ENCODE peak calls at places on chromosome 14, in six cellular contexts. One of them, this sample, is unnamed.

GRCh38 chr14:81970307-81970706 is 436.7 kb upstream of the SEL1L start:
- DNase-seq in fibroblast of pulmonary artery: no peak
- DNase-seq in OCI-LY7: no peak
- DNase-seq in A673: no peak
- DNase-seq in pancreas: no peak
- DNase-seq in foreskin fibroblast: no peak
- DNase-seq in this sample: no peak

GRCh38 chr14:34926552-34926951 is 51.4 kb upstream of the BAZ1A start:
- DNase-seq in fibroblast of pulmonary artery: peak
- DNase-seq in OCI-LY7: no peak
- DNase-seq in A673: no peak
- DNase-seq in pancreas: no peak
- DNase-seq in foreskin fibroblast: peak
- DNase-seq in this sample: no peak

GRCh38 chr14:26687438-26687837 is 89.6 kb upstream of the NOVA1 start:
- DNase-seq in fibroblast of pulmonary artery: no peak
- DNase-seq in OCI-LY7: no peak
- DNase-seq in A673: no peak
- DNase-seq in pancreas: no peak
- DNase-seq in foreskin fibroblast: no peak
- DNase-seq in this sample: no peak

GRCh38 chr14:44961151-44961729 is 507 bp downstream of the KLHL28 start:
- DNase-seq in fibroblast of pulmonary artery: peak
- DNase-seq in OCI-LY7: peak
- DNase-seq in A673: peak
- DNase-seq in pancreas: peak
- DNase-seq in foreskin fibroblast: peak
- DNase-seq in this sample: peak

GRCh38 chr14:64880382-64881121 is 845 bp upstream of the SPTB start:
- DNase-seq in fibroblast of pulmonary artery: no peak
- DNase-seq in OCI-LY7: no peak
- DNase-seq in A673: peak
- DNase-seq in pancreas: peak
- DNase-seq in foreskin fibroblast: peak
- DNase-seq in this sample: peak

GRCh38 chr14:106790189-106791036 is 1264.0 kb downstream of the TMEM121 start:
- DNase-seq in fibroblast of pulmonary artery: no peak
- DNase-seq in OCI-LY7: peak
- DNase-seq in A673: peak
- DNase-seq in pancreas: peak
- DNase-seq in foreskin fibroblast: no peak
- DNase-seq in this sample: peak

GRCh38 chr14:67269338-67270060 is 28.3 kb downstream of the PALS1 start:
- DNase-seq in fibroblast of pulmonary artery: peak
- DNase-seq in OCI-LY7: no peak
- DNase-seq in A673: peak
- DNase-seq in pancreas: no peak
- DNase-seq in foreskin fibroblast: peak
- DNase-seq in this sample: no peak

GRCh38 chr14:72741836-72742681 is 151.8 kb downstream of the DPF3 start:
- DNase-seq in fibroblast of pulmonary artery: peak
- DNase-seq in OCI-LY7: no peak
- DNase-seq in A673: no peak
- DNase-seq in pancreas: no peak
- DNase-seq in foreskin fibroblast: no peak
- DNase-seq in this sample: no peak

GRCh38 chr14:24418492-24418873 is 11.0 kb downstream of the CBLN3 start:
- DNase-seq in fibroblast of pulmonary artery: peak
- DNase-seq in OCI-LY7: no peak
- DNase-seq in A673: no peak
- DNase-seq in pancreas: peak
- DNase-seq in foreskin fibroblast: no peak
- DNase-seq in this sample: no peak

GRCh38 chr14:92692822-92693226 is 55.6 kb downstream of the LGMN start:
- DNase-seq in fibroblast of pulmonary artery: peak
- DNase-seq in OCI-LY7: no peak
- DNase-seq in A673: peak
- DNase-seq in pancreas: peak
- DNase-seq in foreskin fibroblast: no peak
- DNase-seq in this sample: peak

GRCh38 chr14:88044782-88045446 is 40.0 kb downstream of the GPR65 start:
- DNase-seq in fibroblast of pulmonary artery: no peak
- DNase-seq in OCI-LY7: no peak
- DNase-seq in A673: no peak
- DNase-seq in pancreas: no peak
- DNase-seq in foreskin fibroblast: no peak
- DNase-seq in this sample: no peak

GRCh38 chr14:77653473-77653872 is 37.0 kb upstream of the SPTLC2 start:
- DNase-seq in fibroblast of pulmonary artery: no peak
- DNase-seq in OCI-LY7: peak
- DNase-seq in A673: no peak
- DNase-seq in pancreas: no peak
- DNase-seq in foreskin fibroblast: peak
- DNase-seq in this sample: no peak

GRCh38 chr14:23621932-23622495 is 14.2 kb upstream of the DHRS2 start:
- DNase-seq in fibroblast of pulmonary artery: no peak
- DNase-seq in OCI-LY7: no peak
- DNase-seq in A673: no peak
- DNase-seq in pancreas: no peak
- DNase-seq in foreskin fibroblast: no peak
- DNase-seq in this sample: no peak

GRCh38 chr14:82251434-82251833 is 717.8 kb upstream of the SEL1L start:
- DNase-seq in fibroblast of pulmonary artery: no peak
- DNase-seq in OCI-LY7: no peak
- DNase-seq in A673: no peak
- DNase-seq in pancreas: no peak
- DNase-seq in foreskin fibroblast: no peak
- DNase-seq in this sample: no peak

GRCh38 chr14:24071836-24072420 is 566 bp downstream of the CPNE6 start:
- DNase-seq in fibroblast of pulmonary artery: no peak
- DNase-seq in OCI-LY7: no peak
- DNase-seq in A673: no peak
- DNase-seq in pancreas: no peak
- DNase-seq in foreskin fibroblast: no peak
- DNase-seq in this sample: no peak

GRCh38 chr14:32473476-32473875 is 144.4 kb downstream of the AKAP6 start:
- DNase-seq in fibroblast of pulmonary artery: no peak
- DNase-seq in OCI-LY7: no peak
- DNase-seq in A673: no peak
- DNase-seq in pancreas: no peak
- DNase-seq in foreskin fibroblast: peak
- DNase-seq in this sample: no peak

GRCh38 chr14:68655021-68655811 is 137.7 kb downstream of the ZFP36L1 start:
- DNase-seq in fibroblast of pulmonary artery: peak
- DNase-seq in OCI-LY7: no peak
- DNase-seq in A673: no peak
- DNase-seq in pancreas: peak
- DNase-seq in foreskin fibroblast: peak
- DNase-seq in this sample: no peak

GRCh38 chr14:23550827-23551265 is 719 bp downstream of the ZFHX2 start:
- DNase-seq in fibroblast of pulmonary artery: no peak
- DNase-seq in OCI-LY7: no peak
- DNase-seq in A673: no peak
- DNase-seq in pancreas: peak
- DNase-seq in foreskin fibroblast: peak
- DNase-seq in this sample: no peak

GRCh38 chr14:86430807-86431206 is 900.9 kb downstream of the FLRT2 start:
- DNase-seq in fibroblast of pulmonary artery: no peak
- DNase-seq in OCI-LY7: no peak
- DNase-seq in A673: peak
- DNase-seq in pancreas: no peak
- DNase-seq in foreskin fibroblast: peak
- DNase-seq in this sample: no peak

GRCh38 chr14:24080888-24081738 is 9.8 kb downstream of the CPNE6 start:
- DNase-seq in fibroblast of pulmonary artery: no peak
- DNase-seq in OCI-LY7: peak
- DNase-seq in A673: peak
- DNase-seq in pancreas: peak
- DNase-seq in foreskin fibroblast: peak
- DNase-seq in this sample: peak

GRCh38 chr14:56378474-56378873 is 201.1 kb upstream of the TMEM260 start:
- DNase-seq in fibroblast of pulmonary artery: peak
- DNase-seq in OCI-LY7: no peak
- DNase-seq in A673: no peak
- DNase-seq in pancreas: no peak
- DNase-seq in foreskin fibroblast: peak
- DNase-seq in this sample: no peak

GRCh38 chr14:95157987-95158712 is 821 bp upstream of the DICER1 start:
- DNase-seq in fibroblast of pulmonary artery: no peak
- DNase-seq in OCI-LY7: peak
- DNase-seq in A673: no peak
- DNase-seq in pancreas: no peak
- DNase-seq in foreskin fibroblast: no peak
- DNase-seq in this sample: peak

GRCh38 chr14:68856572-68856971 is 63.7 kb upstream of the ZFP36L1 start:
- DNase-seq in fibroblast of pulmonary artery: no peak
- DNase-seq in OCI-LY7: no peak
- DNase-seq in A673: no peak
- DNase-seq in pancreas: no peak
- DNase-seq in foreskin fibroblast: peak
- DNase-seq in this sample: no peak

GRCh38 chr14:21136024-21136423 is 19.8 kb downstream of the OR5AU1 start:
- DNase-seq in fibroblast of pulmonary artery: peak
- DNase-seq in OCI-LY7: peak
- DNase-seq in A673: peak
- DNase-seq in pancreas: no peak
- DNase-seq in foreskin fibroblast: peak
- DNase-seq in this sample: no peak

GRCh38 chr14:55254581-55254980 is 16.6 kb upstream of the FBXO34 start:
- DNase-seq in fibroblast of pulmonary artery: no peak
- DNase-seq in OCI-LY7: no peak
- DNase-seq in A673: no peak
- DNase-seq in pancreas: no peak
- DNase-seq in foreskin fibroblast: no peak
- DNase-seq in this sample: no peak

GRCh38 chr14:30874120-30874998 is at the start of gene COCH:
- DNase-seq in fibroblast of pulmonary artery: no peak
- DNase-seq in OCI-LY7: peak
- DNase-seq in A673: peak
- DNase-seq in pancreas: peak
- DNase-seq in foreskin fibroblast: peak
- DNase-seq in this sample: peak

GRCh38 chr14:100584056-100585031 is 2.9 kb downstream of the BEGAIN start:
- DNase-seq in fibroblast of pulmonary artery: no peak
- DNase-seq in OCI-LY7: no peak
- DNase-seq in A673: no peak
- DNase-seq in pancreas: peak
- DNase-seq in foreskin fibroblast: no peak
- DNase-seq in this sample: peak

GRCh38 chr14:20530771-20531571 is 25.6 kb downstream of the RNASE10 start:
- DNase-seq in fibroblast of pulmonary artery: peak
- DNase-seq in OCI-LY7: peak
- DNase-seq in A673: peak
- DNase-seq in pancreas: peak
- DNase-seq in foreskin fibroblast: peak
- DNase-seq in this sample: peak

GRCh38 chr14:64688801-64689200 is 15.4 kb upstream of the PLEKHG3 start:
- DNase-seq in fibroblast of pulmonary artery: no peak
- DNase-seq in OCI-LY7: no peak
- DNase-seq in A673: no peak
- DNase-seq in pancreas: no peak
- DNase-seq in foreskin fibroblast: no peak
- DNase-seq in this sample: no peak

GRCh38 chr14:36605506-36605857 is 23.1 kb upstream of the NKX2-8 start:
- DNase-seq in fibroblast of pulmonary artery: peak
- DNase-seq in OCI-LY7: no peak
- DNase-seq in A673: peak
- DNase-seq in pancreas: no peak
- DNase-seq in foreskin fibroblast: no peak
- DNase-seq in this sample: no peak

GRCh38 chr14:34098045-34098984 is 147.4 kb upstream of the EGLN3 start:
- DNase-seq in fibroblast of pulmonary artery: peak
- DNase-seq in OCI-LY7: no peak
- DNase-seq in A673: peak
- DNase-seq in pancreas: no peak
- DNase-seq in foreskin fibroblast: peak
- DNase-seq in this sample: peak

GRCh38 chr14:58944226-58944769 is 244.2 kb upstream of the DAAM1 start:
- DNase-seq in fibroblast of pulmonary artery: no peak
- DNase-seq in OCI-LY7: no peak
- DNase-seq in A673: no peak
- DNase-seq in pancreas: no peak
- DNase-seq in foreskin fibroblast: no peak
- DNase-seq in this sample: no peak

GRCh38 chr14:32136027-32136825 is 59.1 kb downstream of the ARHGAP5 start:
- DNase-seq in fibroblast of pulmonary artery: no peak
- DNase-seq in OCI-LY7: no peak
- DNase-seq in A673: no peak
- DNase-seq in pancreas: no peak
- DNase-seq in foreskin fibroblast: peak
- DNase-seq in this sample: no peak

GRCh38 chr14:76760331-76761197 is 704 bp upstream of the VASH1 start:
- DNase-seq in fibroblast of pulmonary artery: no peak
- DNase-seq in OCI-LY7: no peak
- DNase-seq in A673: no peak
- DNase-seq in pancreas: no peak
- DNase-seq in foreskin fibroblast: no peak
- DNase-seq in this sample: no peak

GRCh38 chr14:45028107-45028626 is 55.7 kb upstream of the PRPF39 start:
- DNase-seq in fibroblast of pulmonary artery: no peak
- DNase-seq in OCI-LY7: no peak
- DNase-seq in A673: no peak
- DNase-seq in pancreas: no peak
- DNase-seq in foreskin fibroblast: no peak
- DNase-seq in this sample: no peak

GRCh38 chr14:91249841-91250616 is 5.5 kb upstream of the GPR68 start:
- DNase-seq in fibroblast of pulmonary artery: no peak
- DNase-seq in OCI-LY7: peak
- DNase-seq in A673: no peak
- DNase-seq in pancreas: no peak
- DNase-seq in foreskin fibroblast: no peak
- DNase-seq in this sample: peak
- TF ChIP-seq CTCF in fibroblast of pulmonary artery: no peak
- TF ChIP-seq CTCF in OCI-LY7: peak
- TF ChIP-seq CTCF in A673: no peak
- TF ChIP-seq CTCF in pancreas: no peak
- TF ChIP-seq CTCF in foreskin fibroblast: no peak
- TF ChIP-seq CTCF in this sample: no peak

GRCh38 chr14:50619569-50620141 is 48.5 kb downstream of the SAV1 start:
- DNase-seq in fibroblast of pulmonary artery: peak
- DNase-seq in OCI-LY7: peak
- DNase-seq in A673: peak
- DNase-seq in pancreas: no peak
- DNase-seq in foreskin fibroblast: peak
- DNase-seq in this sample: no peak
- TF ChIP-seq CTCF in fibroblast of pulmonary artery: peak
- TF ChIP-seq CTCF in OCI-LY7: peak
- TF ChIP-seq CTCF in A673: peak
- TF ChIP-seq CTCF in pancreas: no peak
- TF ChIP-seq CTCF in foreskin fibroblast: peak
- TF ChIP-seq CTCF in this sample: peak

GRCh38 chr14:51704465-51705050 is 52.8 kb downstream of the FRMD6 start:
- DNase-seq in fibroblast of pulmonary artery: no peak
- DNase-seq in OCI-LY7: no peak
- DNase-seq in A673: no peak
- DNase-seq in pancreas: no peak
- DNase-seq in foreskin fibroblast: no peak
- DNase-seq in this sample: no peak
- TF ChIP-seq CTCF in fibroblast of pulmonary artery: no peak
- TF ChIP-seq CTCF in OCI-LY7: no peak
- TF ChIP-seq CTCF in A673: no peak
- TF ChIP-seq CTCF in pancreas: no peak
- TF ChIP-seq CTCF in foreskin fibroblast: no peak
- TF ChIP-seq CTCF in this sample: no peak

GRCh38 chr14:104975481-104976197 is 2.5 kb downstream of the AHNAK2 start:
- DNase-seq in fibroblast of pulmonary artery: no peak
- DNase-seq in OCI-LY7: peak
- DNase-seq in A673: no peak
- DNase-seq in pancreas: peak
- DNase-seq in foreskin fibroblast: no peak
- DNase-seq in this sample: peak
- TF ChIP-seq CTCF in fibroblast of pulmonary artery: no peak
- TF ChIP-seq CTCF in OCI-LY7: no peak
- TF ChIP-seq CTCF in A673: no peak
- TF ChIP-seq CTCF in pancreas: no peak
- TF ChIP-seq CTCF in foreskin fibroblast: no peak
- TF ChIP-seq CTCF in this sample: no peak